ENCODE peak calls at places on chromosomes 7 and 10, in four cellular contexts. N, H, Y and W are unnamed samples. For H3K4me1, the result is how much of the 10 kb centered on the place peaks cover.

GRCh38 chr10:98463976-98464754 is 17.4 kb upstream of the HPS1 start:
- DNase-seq in Y (no peak), H (no peak), N (no peak), W (no peak)

GRCh38 chr7:91492317-91492716 is 228.1 kb downstream of the FZD1 start:
- DNase-seq in Y (no peak), N (no peak), H (no peak), W (no peak)

GRCh38 chr7:4191525-4191924 is 490.6 kb upstream of the FOXK1 start:
- DNase-seq in Y (no peak), N (no peak), H (no peak), W (no peak)

GRCh38 chr10:129056734-129057689 is 410.0 kb upstream of the MGMT start:
- DNase-seq in N (no peak), Y (no peak), H (no peak), W (no peak)

GRCh38 chr7:6637544-6638229 is 569 bp downstream of the ZNF316 start:
- DNase-seq in Y (peak), N (no peak), H (no peak), W (peak)

GRCh38 chr10:31401287-31401686 is 82.3 kb downstream of the ZEB1 start:
- DNase-seq in H (no peak), Y (no peak), N (no peak), W (no peak)

GRCh38 chr7:16616542-16616941 is 29.0 kb downstream of the ANKMY2 start:
- DNase-seq in N (no peak), Y (no peak), H (no peak), W (no peak)

GRCh38 chr7:7399707-7400106 is 136.0 kb downstream of the COL28A1 start:
- DNase-seq in Y (no peak), N (no peak), H (no peak), W (no peak)

GRCh38 chr10:72259491-72260214 is 14.1 kb upstream of the DDIT4 start:
- DNase-seq in H (peak), N (no peak), Y (no peak), W (peak)

GRCh38 chr10:96612052-96612830 is 25.4 kb upstream of the TM9SF3 start:
- DNase-seq in N (no peak), Y (no peak), H (no peak), W (no peak)

GRCh38 chr10:121077331-121077730 is 226.2 kb downstream of the WDR11 start:
- DNase-seq in Y (no peak), N (no peak), H (no peak), W (no peak)

GRCh38 chr10:18880530-18880929 is 168.1 kb upstream of the MALRD1 start:
- DNase-seq in N (no peak), Y (no peak), H (no peak), W (no peak)

GRCh38 chr7:107931740-107932515 is 40.9 kb downstream of the DLD start:
- DNase-seq in H (no peak), Y (no peak), N (no peak), W (peak)

GRCh38 chr7:155593455-155594162 is 47.2 kb upstream of the CNPY1 start:
- DNase-seq in Y (no peak), N (no peak), H (no peak), W (no peak)

GRCh38 chr10:86668297-86669165 is at the start of gene LDB3:
- DNase-seq in N (no peak), H (peak), Y (no peak), W (peak)

GRCh38 chr10:80477813-80478212 is 23.7 kb downstream of the TSPAN14 start:
- DNase-seq in H (no peak), Y (no peak), N (no peak), W (no peak)

GRCh38 chr10:6014241-6014761 is 37.0 kb upstream of the IL15RA start:
- DNase-seq in Y (peak), N (peak), H (no peak), W (peak)

GRCh38 chr10:77975086-77975666 is 48.6 kb upstream of the DLG5 start:
- DNase-seq in Y (no peak), H (peak), N (no peak), W (no peak)

GRCh38 chr10:42871823-42872222 is 89.2 kb downstream of the BMS1 start:
- DNase-seq in N (no peak), Y (no peak), H (no peak), W (peak)

GRCh38 chr10:130432850-130433249 is 296.7 kb downstream of the GLRX3 start:
- DNase-seq in N (no peak), Y (no peak), H (no peak), W (no peak)

GRCh38 chr10:18202600-18203150 is 62.5 kb downstream of the CACNB2 start:
- DNase-seq in H (no peak), N (no peak), Y (no peak), W (no peak)

GRCh38 chr10:12432402-12433189 is 83.2 kb downstream of the CAMK1D start:
- DNase-seq in Y (no peak), N (no peak), H (no peak), W (no peak)

GRCh38 chr7:22629056-22629455 is 97.9 kb upstream of the IL6 start:
- DNase-seq in Y (no peak), N (no peak), H (no peak), W (no peak)

GRCh38 chr7:102272075-102272916 is 14.4 kb upstream of the SH2B2 start:
- DNase-seq in Y (peak), H (peak), N (peak), W (peak)

GRCh38 chr10:112140110-112140755 is 43.3 kb downstream of the GPAM start:
- DNase-seq in N (peak), Y (peak), H (peak), W (peak)

GRCh38 chr7:12303096-12303495 is 92.0 kb downstream of the TMEM106B start:
- DNase-seq in Y (no peak), N (no peak), H (no peak), W (no peak)

GRCh38 chr7:39084344-39084743 is 106.6 kb downstream of the POU6F2 start:
- DNase-seq in Y (no peak), H (no peak), N (no peak), W (no peak)

GRCh38 chr10:17989908-17990767 is 38.4 kb downstream of the SLC39A12 start:
- DNase-seq in N (peak), Y (no peak), H (no peak), W (no peak)

GRCh38 chr10:80382989-80383388 is 25.4 kb upstream of the PRXL2A start:
- DNase-seq in N (peak), H (no peak), Y (peak), W (peak)

GRCh38 chr7:27303021-27303420 is 60.4 kb downstream of the EVX1 start:
- DNase-seq in Y (no peak), H (no peak), N (no peak), W (no peak)

GRCh38 chr7:26365077-26365896 is 73.6 kb downstream of the SNX10 start:
- DNase-seq in N (peak), Y (peak), H (no peak), W (peak)

GRCh38 chr10:31816318-31816717 is 112.3 kb downstream of the ARHGAP12 start:
- DNase-seq in N (no peak), H (no peak), Y (no peak), W (no peak)

GRCh38 chr7:36642414-36642813 is 81.9 kb downstream of the AOAH start:
- DNase-seq in Y (no peak), H (no peak), N (no peak), W (no peak)

GRCh38 chr7:144437370-144438191 is 34.1 kb upstream of the NOBOX start:
- DNase-seq in N (peak), Y (peak), H (no peak), W (peak)

GRCh38 chr10:44788147-44788819 is 122.9 kb upstream of the TMEM72 start:
- DNase-seq in N (no peak), Y (no peak), H (no peak), W (no peak)

GRCh38 chr7:139075871-139076686 is 33.4 kb downstream of the ZC3HAV1 start:
- DNase-seq in N (no peak), H (no peak), Y (no peak), W (no peak)

GRCh38 chr10:21368728-21369425 is 156.6 kb downstream of the SKIDA1 start:
- DNase-seq in H (no peak), N (no peak), Y (no peak), W (no peak)

GRCh38 chr10:32937824-32938482 is 20.1 kb downstream of the ITGB1 start:
- DNase-seq in Y (no peak), H (peak), N (no peak), W (no peak)

GRCh38 chr10:79266092-79266491 is 81.2 kb upstream of the PPIF start:
- DNase-seq in H (no peak), Y (no peak), N (no peak), W (no peak)

GRCh38 chr10:79262959-79263746 is 84.1 kb upstream of the PPIF start:
- DNase-seq in H (no peak), N (no peak), Y (no peak), W (no peak)

GRCh38 chr10:79263951-79264350 is 83.3 kb upstream of the PPIF start:
- DNase-seq in Y (no peak), H (no peak), N (no peak), W (no peak)

GRCh38 chr10:79266543-79267312 is 80.5 kb upstream of the PPIF start:
- DNase-seq in H (peak), N (no peak), Y (no peak), W (no peak)

DNA sequence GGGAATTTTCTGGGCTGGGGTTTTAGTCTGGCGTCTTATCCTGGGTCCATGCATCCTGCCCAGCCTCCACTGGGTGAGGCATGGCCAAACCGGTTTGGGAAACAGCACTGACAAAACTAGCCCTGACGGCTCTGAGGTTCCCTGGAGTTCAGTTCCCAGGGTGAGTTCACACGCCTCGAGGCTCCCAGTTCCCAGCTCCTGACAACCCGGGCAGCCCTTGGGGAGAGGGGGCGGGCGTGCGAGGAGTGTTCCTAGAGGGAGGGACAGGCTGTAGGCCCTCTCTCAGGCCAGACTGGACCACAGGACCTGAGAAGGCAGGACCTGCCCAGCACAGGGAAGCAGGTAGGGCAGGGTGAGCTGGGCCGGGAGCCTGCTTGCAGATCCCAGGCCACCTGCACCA is 82.3 kb upstream of the PPIF start:
- DNase-seq in N (no peak), Y (no peak), H (no peak), W (no peak)
- H3K4me1 ChIP-seq in N (under half), Y (under half), H (under half), W (half or more)

DNA sequence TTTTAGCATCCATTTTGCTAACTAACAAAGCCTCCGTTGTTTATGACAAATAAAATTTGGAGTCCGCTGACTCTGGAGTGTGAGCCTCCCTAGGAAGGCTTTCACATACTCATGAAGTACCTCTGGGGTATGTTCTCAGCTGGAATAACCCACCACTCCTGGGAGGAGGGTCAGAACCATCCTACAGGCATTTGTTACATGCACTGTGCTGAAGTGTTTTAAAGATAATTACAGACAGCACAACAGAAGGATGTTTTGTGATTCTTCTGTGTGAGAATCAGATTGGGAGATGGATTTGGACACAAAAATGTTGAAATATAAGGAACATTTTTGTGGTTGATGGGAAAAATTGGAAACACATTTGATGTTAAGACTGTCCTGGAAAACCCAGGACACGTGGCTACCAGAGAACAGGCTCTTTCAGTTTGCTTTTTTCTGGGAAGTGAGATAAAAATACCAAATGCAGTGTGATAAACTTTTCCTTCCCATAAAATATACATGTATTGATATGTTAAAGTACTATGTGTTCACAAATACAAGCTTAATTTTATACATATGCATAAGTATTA is 61.4 kb downstream of the BICC1 start:
- DNase-seq in Y (no peak), H (no peak), N (no peak), W (no peak)
- H3K4me1 ChIP-seq in Y (under half), H (under half), N (under half), W (under half)

GRCh38 chr7:128112781-128113221 is 81.6 kb upstream of the LRRC4 start:
- DNase-seq in Y (no peak), N (no peak), H (peak), W (no peak)
- H3K4me1 ChIP-seq in Y (half or more), N (under half), H (under half), W (under half)

GRCh38 chr7:70093496-70093895 is 495.2 kb downstream of the AUTS2 start:
- DNase-seq in N (no peak), Y (no peak), H (no peak), W (peak)
- H3K4me1 ChIP-seq in N (under half), Y (under half), H (under half), W (under half)

DNA sequence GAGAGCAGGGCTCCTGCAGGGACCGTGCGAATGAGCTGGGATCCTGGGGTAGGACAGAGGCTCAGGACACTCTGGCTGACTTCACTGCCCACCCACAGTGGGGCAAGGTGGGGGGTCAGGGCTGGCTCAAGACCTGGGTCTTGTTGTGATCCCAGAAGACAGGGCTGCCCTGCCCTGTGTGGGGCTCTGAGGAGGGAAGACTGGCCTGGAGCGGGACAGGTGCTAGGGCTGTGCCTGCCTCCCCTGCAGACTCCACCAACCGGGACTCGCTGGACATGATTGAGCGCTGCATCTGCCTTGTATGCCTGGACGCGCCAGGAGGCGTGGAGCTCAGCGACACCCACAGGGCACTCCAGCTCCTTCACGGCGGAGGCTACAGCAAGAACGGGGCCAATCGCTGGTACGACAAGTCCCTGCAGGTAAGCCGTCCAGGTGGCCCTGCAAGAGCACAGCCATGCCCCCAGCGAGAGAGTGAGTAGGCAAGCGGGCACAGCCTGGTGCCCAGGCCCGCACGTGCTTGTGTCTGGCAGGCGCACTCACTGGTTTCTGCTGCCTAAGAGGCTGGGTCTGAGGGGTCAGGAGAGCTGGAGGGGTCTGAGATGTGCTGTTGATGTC is 32.5 kb downstream of the CHAT start:
- DNase-seq in N (no peak), Y (no peak), H (no peak), W (no peak)
- H3K4me1 ChIP-seq in N (under half), Y (under half), H (under half), W (under half)

DNA sequence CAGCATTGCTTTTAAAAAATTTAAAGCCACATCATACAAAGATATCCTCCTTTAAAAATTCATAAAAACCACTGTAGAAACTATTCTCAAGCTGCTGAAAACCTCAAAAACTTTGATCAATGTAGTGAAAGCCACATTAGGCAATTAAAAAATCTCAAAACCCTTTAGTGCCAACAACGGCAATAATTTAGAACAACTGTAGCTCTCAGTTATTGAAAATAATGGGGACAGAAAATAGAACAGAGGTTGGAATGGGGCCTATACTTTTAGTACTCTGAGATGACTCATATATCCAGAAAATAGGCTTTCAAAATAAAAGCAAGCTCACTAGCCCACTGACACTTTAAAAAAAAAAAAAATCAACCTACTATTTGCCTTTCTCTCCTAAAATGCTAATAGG is 87.5 kb downstream of the GSAP start:
- DNase-seq in H (no peak), N (no peak), Y (no peak), W (no peak)
- H3K4me1 ChIP-seq in H (under half), N (under half), Y (under half), W (under half)

GRCh38 chr10:52747680-52748079 is 24.9 kb downstream of the MBL2 start:
- DNase-seq in N (no peak), H (no peak), Y (no peak), W (no peak)
- H3K4me1 ChIP-seq in N (under half), H (under half), Y (under half), W (under half)

GRCh38 chr10:124676416-124677062 is 67.6 kb downstream of the FAM53B start:
- DNase-seq in Y (no peak), H (no peak), N (no peak), W (no peak)
- H3K4me1 ChIP-seq in Y (half or more), H (under half), N (under half), W (under half)